ENCODE peak calls at places on chromosome 10, in four cellular contexts. One of them, this sample, is unnamed.

GRCh38 chr10:90857635-90858488 is at the start of gene HTR7:
- DNase-seq in neural progenitor cell: peak
- DNase-seq in IMR-90: peak
- DNase-seq in mammary epithelial cell: peak
- DNase-seq in this sample: no peak

GRCh38 chr10:130300608-130301025 is 164.4 kb downstream of the GLRX3 start:
- DNase-seq in IMR-90: no peak
- DNase-seq in mammary epithelial cell: no peak
- DNase-seq in neural progenitor cell: no peak
- DNase-seq in this sample: no peak

GRCh38 chr10:129769381-129770116 is 194.5 kb downstream of the EBF3 start:
- DNase-seq in mammary epithelial cell: no peak
- DNase-seq in IMR-90: no peak
- DNase-seq in neural progenitor cell: no peak
- DNase-seq in this sample: no peak

GRCh38 chr10:98301664-98302319 is 33.8 kb upstream of the LOXL4 start:
- DNase-seq in mammary epithelial cell: no peak
- DNase-seq in IMR-90: no peak
- DNase-seq in neural progenitor cell: no peak
- DNase-seq in this sample: no peak

GRCh38 chr10:68897336-68897741 is 3.8 kb upstream of the DDX50 start:
- DNase-seq in IMR-90: peak
- DNase-seq in mammary epithelial cell: peak
- DNase-seq in neural progenitor cell: peak
- DNase-seq in this sample: peak

GRCh38 chr10:125548356-125548755 is 134.6 kb downstream of the TEX36 start:
- DNase-seq in neural progenitor cell: no peak
- DNase-seq in IMR-90: no peak
- DNase-seq in mammary epithelial cell: peak
- DNase-seq in this sample: no peak

GRCh38 chr10:131821378-131822012 is 79.3 kb upstream of the PPP2R2D start:
- DNase-seq in mammary epithelial cell: no peak
- DNase-seq in neural progenitor cell: no peak
- DNase-seq in IMR-90: no peak
- DNase-seq in this sample: no peak

GRCh38 chr10:49758249-49758930 is 3.7 kb downstream of the OGDHL start:
- DNase-seq in mammary epithelial cell: no peak
- DNase-seq in neural progenitor cell: no peak
- DNase-seq in IMR-90: no peak
- DNase-seq in this sample: no peak

GRCh38 chr10:71962915-71963314 is 1.3 kb upstream of the CHST3 start:
- DNase-seq in IMR-90: no peak
- DNase-seq in neural progenitor cell: no peak
- DNase-seq in mammary epithelial cell: no peak
- DNase-seq in this sample: no peak

GRCh38 chr10:127977368-127978009 is 70.6 kb downstream of the PTPRE start:
- DNase-seq in mammary epithelial cell: peak
- DNase-seq in neural progenitor cell: no peak
- DNase-seq in IMR-90: peak
- DNase-seq in this sample: no peak

GRCh38 chr10:43861966-43862751 is 213.5 kb upstream of the ZNF32 start:
- DNase-seq in mammary epithelial cell: no peak
- DNase-seq in IMR-90: peak
- DNase-seq in neural progenitor cell: no peak
- DNase-seq in this sample: no peak

GRCh38 chr10:24132741-24133140 is 76.2 kb upstream of the KIAA1217 start:
- DNase-seq in mammary epithelial cell: peak
- DNase-seq in IMR-90: no peak
- DNase-seq in neural progenitor cell: no peak
- DNase-seq in this sample: no peak

DNA sequence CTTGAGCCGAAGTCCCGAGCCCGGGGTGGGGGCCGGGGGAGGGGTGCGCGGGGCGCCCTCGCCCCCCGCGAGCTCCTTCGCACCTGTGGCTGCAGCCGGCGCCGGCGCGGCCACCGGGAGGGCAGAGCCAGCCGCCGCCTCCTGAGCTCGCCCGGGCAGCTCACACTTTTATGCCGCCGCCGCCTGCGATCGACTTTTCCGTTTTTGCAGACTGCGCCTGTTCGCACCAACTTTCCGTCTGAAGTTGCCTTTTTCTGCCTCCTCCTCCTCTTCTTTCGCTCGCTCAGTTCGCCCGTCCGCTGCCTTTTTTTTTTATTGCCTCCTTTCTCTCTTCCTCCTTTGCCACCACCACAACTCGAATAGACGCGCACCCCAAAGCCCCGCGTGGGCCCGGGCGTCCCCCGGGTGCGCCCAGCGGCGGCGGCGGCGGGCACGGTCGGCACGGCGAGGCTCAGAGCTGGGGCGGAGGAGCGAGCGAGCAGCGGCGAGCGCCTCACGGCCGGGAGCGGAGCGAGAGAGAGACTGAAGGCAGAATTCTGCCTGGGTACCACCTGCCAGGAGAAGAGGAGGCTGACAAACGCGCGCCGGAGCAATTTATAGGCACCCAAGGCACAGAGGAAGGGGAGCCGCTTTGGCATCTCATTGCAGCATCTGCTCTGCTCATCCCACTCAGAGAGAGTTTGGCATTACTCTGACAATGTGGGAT is at the start of gene C1QL3:
- DNase-seq in neural progenitor cell: peak
- DNase-seq in mammary epithelial cell: peak
- DNase-seq in IMR-90: peak
- DNase-seq in this sample: no peak
- H3K9ac ChIP-seq in neural progenitor cell: no peak
- H3K9ac ChIP-seq in mammary epithelial cell: no peak
- H3K9ac ChIP-seq in IMR-90: no peak
- H3K9ac ChIP-seq in this sample: no peak

DNA sequence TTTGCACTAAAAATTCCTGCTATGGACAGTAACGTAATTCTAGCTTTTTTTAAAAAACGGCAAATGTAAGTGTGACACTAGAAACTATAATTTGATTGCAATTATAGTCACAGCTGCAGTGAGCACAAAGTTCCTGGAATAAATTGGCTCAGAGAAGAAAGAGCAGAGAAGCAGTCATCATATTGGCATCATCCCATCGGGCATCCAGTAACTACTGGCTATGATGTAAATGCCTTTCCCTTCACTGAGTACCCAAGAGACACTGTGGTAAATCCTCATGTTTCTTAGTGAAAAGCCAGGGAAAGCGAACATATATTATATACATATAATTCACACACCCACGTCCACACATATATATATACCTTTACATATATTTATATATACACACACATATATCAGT is 43.6 kb downstream of the PIP4K2A start:
- DNase-seq in mammary epithelial cell: no peak
- DNase-seq in IMR-90: peak
- DNase-seq in neural progenitor cell: no peak
- DNase-seq in this sample: no peak
- H3K27ac ChIP-seq in mammary epithelial cell: no peak
- H3K27ac ChIP-seq in IMR-90: no peak
- H3K27ac ChIP-seq in neural progenitor cell: no peak
- H3K27ac ChIP-seq in this sample: no peak

GRCh38 chr10:75294031-75294437 is 58.3 kb upstream of the COMTD1 start:
- DNase-seq in IMR-90: no peak
- DNase-seq in neural progenitor cell: no peak
- DNase-seq in mammary epithelial cell: no peak
- DNase-seq in this sample: no peak
- H3K9ac ChIP-seq in IMR-90: peak
- H3K9ac ChIP-seq in neural progenitor cell: no peak
- H3K9ac ChIP-seq in mammary epithelial cell: no peak
- H3K9ac ChIP-seq in this sample: no peak

DNA sequence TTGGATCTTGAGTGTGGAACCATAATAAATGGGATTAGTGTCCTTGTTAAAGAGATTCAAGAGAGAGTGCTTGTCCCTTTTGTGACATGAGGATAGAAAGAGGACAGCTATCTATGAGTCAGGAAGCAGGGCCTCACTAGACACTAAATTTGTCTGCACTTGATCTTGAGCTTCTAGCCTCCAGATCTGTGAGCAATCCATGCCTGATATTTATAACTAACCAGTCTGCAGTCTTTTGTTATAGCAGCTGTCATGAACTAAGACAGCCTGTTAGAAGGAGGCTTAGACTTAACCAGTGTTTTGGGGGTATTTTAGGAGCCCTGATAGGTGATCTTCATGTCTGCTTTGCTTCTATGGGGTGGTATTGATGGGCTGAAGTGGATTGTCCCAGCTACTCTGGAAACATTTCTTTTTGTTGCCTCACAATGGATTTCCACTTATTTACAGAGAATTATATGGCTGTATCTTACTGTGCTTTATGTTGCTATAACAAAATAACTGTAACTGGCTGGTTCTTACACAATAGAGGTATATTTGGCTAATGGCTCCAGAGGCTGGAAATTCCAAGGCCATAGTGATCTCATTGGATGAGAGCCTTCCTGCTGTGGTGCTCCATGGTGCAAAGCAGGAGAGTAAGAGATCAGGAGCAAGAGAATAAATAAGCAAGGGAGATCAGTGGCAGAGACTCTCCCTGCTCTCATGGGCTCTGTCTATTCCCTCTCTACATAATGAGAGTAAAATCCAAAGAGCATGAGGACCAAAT is 23.4 kb upstream of the AKR1C3 start:
- DNase-seq in IMR-90: peak
- DNase-seq in mammary epithelial cell: no peak
- DNase-seq in neural progenitor cell: no peak
- DNase-seq in this sample: no peak
- H3K27ac ChIP-seq in IMR-90: peak
- H3K27ac ChIP-seq in mammary epithelial cell: peak
- H3K27ac ChIP-seq in neural progenitor cell: no peak
- H3K27ac ChIP-seq in this sample: peak

GRCh38 chr10:95906675-95907453 is 911 bp upstream of the CC2D2B start:
- DNase-seq in IMR-90: peak
- DNase-seq in neural progenitor cell: peak
- DNase-seq in mammary epithelial cell: peak
- DNase-seq in this sample: no peak

GRCh38 chr10:95909591-95909990 is 1.8 kb downstream of the CC2D2B start:
- DNase-seq in neural progenitor cell: no peak
- DNase-seq in mammary epithelial cell: no peak
- DNase-seq in IMR-90: no peak
- DNase-seq in this sample: no peak

GRCh38 chr10:95907454-95908253 is at the start of gene CC2D2B:
- DNase-seq in neural progenitor cell: peak
- DNase-seq in mammary epithelial cell: peak
- DNase-seq in IMR-90: peak
- DNase-seq in this sample: no peak

GRCh38 chr10:95908450-95908849 is 675 bp downstream of the CC2D2B start:
- DNase-seq in IMR-90: no peak
- DNase-seq in mammary epithelial cell: no peak
- DNase-seq in neural progenitor cell: no peak
- DNase-seq in this sample: no peak
- H3K9ac ChIP-seq in IMR-90: no peak
- H3K9ac ChIP-seq in mammary epithelial cell: no peak
- H3K9ac ChIP-seq in neural progenitor cell: no peak
- H3K9ac ChIP-seq in this sample: no peak